ENCODE peak calls at places on chromosomes 13 and 19, in eight cellular contexts. One of them, this sample, is unnamed.

GRCh38 chr13:64912141-64912540 is 2318.0 kb downstream of the PCDH9 start:
- DNase-seq in amniotic stem cell: peak; percentile 13
- DNase-seq in NCI-H1105: no peak
- DNase-seq in stimulated activated CD4-positive, alpha-beta T cell treated with anti-CD3 and anti-CD28 coated beads, Interleukin-1b, Interleukin-23, amount 100 ng/mL, for 1 hour: no peak
- DNase-seq in M059J: peak; percentile 9
- DNase-seq in MG63: no peak
- DNase-seq in A549: peak; percentile 48
- DNase-seq in heart right ventricle: no peak
- DNase-seq in this sample: peak; percentile 5

GRCh38 chr13:51177188-51177587 is 45.0 kb upstream of the FAM124A start:
- DNase-seq in amniotic stem cell: no peak
- DNase-seq in NCI-H1105: no peak
- DNase-seq in stimulated activated CD4-positive, alpha-beta T cell treated with anti-CD3 and anti-CD28 coated beads, Interleukin-1b, Interleukin-23, amount 100 ng/mL, for 1 hour: no peak
- DNase-seq in M059J: no peak
- DNase-seq in MG63: no peak
- DNase-seq in A549: no peak
- DNase-seq in heart right ventricle: no peak
- DNase-seq in this sample: no peak

GRCh38 chr19:47032171-47032811 is 12.7 kb downstream of the NPAS1 start:
- DNase-seq in amniotic stem cell: no peak
- DNase-seq in NCI-H1105: peak; percentile 54
- DNase-seq in stimulated activated CD4-positive, alpha-beta T cell treated with anti-CD3 and anti-CD28 coated beads, Interleukin-1b, Interleukin-23, amount 100 ng/mL, for 1 hour: no peak
- DNase-seq in M059J: peak; percentile 42
- DNase-seq in MG63: peak; percentile 35
- DNase-seq in A549: peak; percentile 67
- DNase-seq in heart right ventricle: peak; percentile 48
- DNase-seq in this sample: no peak

GRCh38 chr13:29771247-29771646 is 79.2 kb downstream of the UBL3 start:
- DNase-seq in amniotic stem cell: peak; percentile 31
- DNase-seq in NCI-H1105: no peak
- DNase-seq in stimulated activated CD4-positive, alpha-beta T cell treated with anti-CD3 and anti-CD28 coated beads, Interleukin-1b, Interleukin-23, amount 100 ng/mL, for 1 hour: no peak
- DNase-seq in M059J: peak; percentile 22
- DNase-seq in MG63: no peak
- DNase-seq in A549: peak; percentile 36
- DNase-seq in heart right ventricle: no peak
- DNase-seq in this sample: peak; percentile 27

GRCh38 chr19:44738603-44739585 is 9.6 kb upstream of the BCL3 start:
- DNase-seq in amniotic stem cell: no peak
- DNase-seq in NCI-H1105: no peak
- DNase-seq in stimulated activated CD4-positive, alpha-beta T cell treated with anti-CD3 and anti-CD28 coated beads, Interleukin-1b, Interleukin-23, amount 100 ng/mL, for 1 hour: no peak
- DNase-seq in M059J: peak; percentile 67
- DNase-seq in MG63: peak; percentile 93
- DNase-seq in A549: peak; percentile 96
- DNase-seq in heart right ventricle: no peak
- DNase-seq in this sample: no peak

GRCh38 chr19:18493440-18494266 is 28.2 kb downstream of the ELL start:
- DNase-seq in amniotic stem cell: no peak
- DNase-seq in NCI-H1105: no peak
- DNase-seq in stimulated activated CD4-positive, alpha-beta T cell treated with anti-CD3 and anti-CD28 coated beads, Interleukin-1b, Interleukin-23, amount 100 ng/mL, for 1 hour: no peak
- DNase-seq in M059J: no peak
- DNase-seq in MG63: no peak
- DNase-seq in A549: no peak
- DNase-seq in heart right ventricle: no peak
- DNase-seq in this sample: no peak

GRCh38 chr13:39600766-39601165 is 2.2 kb downstream of the LHFPL6 start:
- DNase-seq in amniotic stem cell: no peak
- DNase-seq in NCI-H1105: no peak
- DNase-seq in stimulated activated CD4-positive, alpha-beta T cell treated with anti-CD3 and anti-CD28 coated beads, Interleukin-1b, Interleukin-23, amount 100 ng/mL, for 1 hour: no peak
- DNase-seq in M059J: peak; percentile 35
- DNase-seq in MG63: no peak
- DNase-seq in A549: peak; percentile 2
- DNase-seq in heart right ventricle: peak; percentile 49
- DNase-seq in this sample: no peak

GRCh38 chr13:74570834-74571233 is 436.6 kb upstream of the KLF12 start:
- DNase-seq in amniotic stem cell: no peak
- DNase-seq in NCI-H1105: no peak
- DNase-seq in stimulated activated CD4-positive, alpha-beta T cell treated with anti-CD3 and anti-CD28 coated beads, Interleukin-1b, Interleukin-23, amount 100 ng/mL, for 1 hour: no peak
- DNase-seq in M059J: no peak
- DNase-seq in MG63: peak; percentile 25
- DNase-seq in A549: no peak
- DNase-seq in heart right ventricle: no peak
- DNase-seq in this sample: no peak

GRCh38 chr19:1253514-1254080 is 5.2 kb downstream of the MIDN start:
- DNase-seq in amniotic stem cell: peak; percentile 54
- DNase-seq in NCI-H1105: no peak
- DNase-seq in stimulated activated CD4-positive, alpha-beta T cell treated with anti-CD3 and anti-CD28 coated beads, Interleukin-1b, Interleukin-23, amount 100 ng/mL, for 1 hour: no peak
- DNase-seq in M059J: no peak
- DNase-seq in MG63: no peak
- DNase-seq in A549: peak; percentile 79
- DNase-seq in heart right ventricle: no peak
- DNase-seq in this sample: no peak

GRCh38 chr19:3482507-3483225 is 575 bp downstream of the SMIM44 start:
- DNase-seq in amniotic stem cell: no peak
- DNase-seq in NCI-H1105: no peak
- DNase-seq in stimulated activated CD4-positive, alpha-beta T cell treated with anti-CD3 and anti-CD28 coated beads, Interleukin-1b, Interleukin-23, amount 100 ng/mL, for 1 hour: no peak
- DNase-seq in M059J: no peak
- DNase-seq in MG63: no peak
- DNase-seq in A549: no peak
- DNase-seq in heart right ventricle: no peak
- DNase-seq in this sample: no peak

GRCh38 chr19:10672529-10673150 is 18.5 kb downstream of the ILF3 start:
- DNase-seq in amniotic stem cell: no peak
- DNase-seq in NCI-H1105: no peak
- DNase-seq in stimulated activated CD4-positive, alpha-beta T cell treated with anti-CD3 and anti-CD28 coated beads, Interleukin-1b, Interleukin-23, amount 100 ng/mL, for 1 hour: no peak
- DNase-seq in M059J: no peak
- DNase-seq in MG63: no peak
- DNase-seq in A549: no peak
- DNase-seq in heart right ventricle: no peak
- DNase-seq in this sample: no peak

GRCh38 chr13:32039056-32039455 is 7.5 kb downstream of the FRY start:
- DNase-seq in amniotic stem cell: no peak
- DNase-seq in NCI-H1105: no peak
- DNase-seq in stimulated activated CD4-positive, alpha-beta T cell treated with anti-CD3 and anti-CD28 coated beads, Interleukin-1b, Interleukin-23, amount 100 ng/mL, for 1 hour: no peak
- DNase-seq in M059J: no peak
- DNase-seq in MG63: no peak
- DNase-seq in A549: no peak
- DNase-seq in heart right ventricle: no peak
- DNase-seq in this sample: no peak

GRCh38 chr19:51016798-51017683 is 2.5 kb downstream of the KLK10 start:
- DNase-seq in amniotic stem cell: no peak
- DNase-seq in NCI-H1105: peak; percentile 41
- DNase-seq in stimulated activated CD4-positive, alpha-beta T cell treated with anti-CD3 and anti-CD28 coated beads, Interleukin-1b, Interleukin-23, amount 100 ng/mL, for 1 hour: peak; percentile 7
- DNase-seq in M059J: peak; percentile 34
- DNase-seq in MG63: peak; percentile 76
- DNase-seq in A549: peak; percentile 87
- DNase-seq in heart right ventricle: peak; percentile 68
- DNase-seq in this sample: no peak

GRCh38 chr13:53123536-53123935 is 94.9 kb downstream of the OLFM4 start:
- DNase-seq in amniotic stem cell: no peak
- DNase-seq in NCI-H1105: no peak
- DNase-seq in stimulated activated CD4-positive, alpha-beta T cell treated with anti-CD3 and anti-CD28 coated beads, Interleukin-1b, Interleukin-23, amount 100 ng/mL, for 1 hour: no peak
- DNase-seq in M059J: no peak
- DNase-seq in MG63: no peak
- DNase-seq in A549: no peak
- DNase-seq in heart right ventricle: no peak
- DNase-seq in this sample: no peak

GRCh38 chr13:89205856-89206255 is 1534.7 kb downstream of the SLITRK5 start:
- DNase-seq in amniotic stem cell: no peak
- DNase-seq in NCI-H1105: no peak
- DNase-seq in stimulated activated CD4-positive, alpha-beta T cell treated with anti-CD3 and anti-CD28 coated beads, Interleukin-1b, Interleukin-23, amount 100 ng/mL, for 1 hour: no peak
- DNase-seq in M059J: no peak
- DNase-seq in MG63: no peak
- DNase-seq in A549: no peak
- DNase-seq in heart right ventricle: no peak
- DNase-seq in this sample: no peak

GRCh38 chr13:75279834-75280369 is 202.1 kb downstream of the TBC1D4 start:
- DNase-seq in amniotic stem cell: no peak
- DNase-seq in NCI-H1105: no peak
- DNase-seq in stimulated activated CD4-positive, alpha-beta T cell treated with anti-CD3 and anti-CD28 coated beads, Interleukin-1b, Interleukin-23, amount 100 ng/mL, for 1 hour: no peak
- DNase-seq in M059J: no peak
- DNase-seq in MG63: no peak
- DNase-seq in A549: no peak
- DNase-seq in heart right ventricle: no peak
- DNase-seq in this sample: no peak

GRCh38 chr13:49867834-49868233 is 68.3 kb downstream of the SPRYD7 start:
- DNase-seq in amniotic stem cell: no peak
- DNase-seq in NCI-H1105: no peak
- DNase-seq in stimulated activated CD4-positive, alpha-beta T cell treated with anti-CD3 and anti-CD28 coated beads, Interleukin-1b, Interleukin-23, amount 100 ng/mL, for 1 hour: no peak
- DNase-seq in M059J: no peak
- DNase-seq in MG63: no peak
- DNase-seq in A549: no peak
- DNase-seq in heart right ventricle: no peak
- DNase-seq in this sample: no peak

GRCh38 chr19:5138606-5139594 is 170.0 kb downstream of the KDM4B start:
- DNase-seq in amniotic stem cell: peak; percentile 33
- DNase-seq in NCI-H1105: no peak
- DNase-seq in stimulated activated CD4-positive, alpha-beta T cell treated with anti-CD3 and anti-CD28 coated beads, Interleukin-1b, Interleukin-23, amount 100 ng/mL, for 1 hour: no peak
- DNase-seq in M059J: peak; percentile 93
- DNase-seq in MG63: no peak
- DNase-seq in A549: no peak
- DNase-seq in heart right ventricle: peak; percentile 57
- DNase-seq in this sample: peak; percentile 95

GRCh38 chr19:21856751-21857150 is 20.8 kb upstream of the ZNF43 start:
- DNase-seq in amniotic stem cell: no peak
- DNase-seq in NCI-H1105: no peak
- DNase-seq in stimulated activated CD4-positive, alpha-beta T cell treated with anti-CD3 and anti-CD28 coated beads, Interleukin-1b, Interleukin-23, amount 100 ng/mL, for 1 hour: no peak
- DNase-seq in M059J: no peak
- DNase-seq in MG63: no peak
- DNase-seq in A549: no peak
- DNase-seq in heart right ventricle: no peak
- DNase-seq in this sample: no peak

GRCh38 chr19:46515879-46516350 is 20.2 kb upstream of the PNMA8B start:
- DNase-seq in amniotic stem cell: no peak
- DNase-seq in NCI-H1105: no peak
- DNase-seq in stimulated activated CD4-positive, alpha-beta T cell treated with anti-CD3 and anti-CD28 coated beads, Interleukin-1b, Interleukin-23, amount 100 ng/mL, for 1 hour: no peak
- DNase-seq in M059J: peak; percentile 51
- DNase-seq in MG63: peak; percentile 33
- DNase-seq in A549: peak; percentile 71
- DNase-seq in heart right ventricle: no peak
- DNase-seq in this sample: peak; percentile 33

GRCh38 chr19:45138303-45138751 is 22.5 kb downstream of the NKPD1 start:
- DNase-seq in amniotic stem cell: no peak
- DNase-seq in NCI-H1105: no peak
- DNase-seq in stimulated activated CD4-positive, alpha-beta T cell treated with anti-CD3 and anti-CD28 coated beads, Interleukin-1b, Interleukin-23, amount 100 ng/mL, for 1 hour: no peak
- DNase-seq in M059J: no peak
- DNase-seq in MG63: no peak
- DNase-seq in A549: no peak
- DNase-seq in heart right ventricle: no peak
- DNase-seq in this sample: no peak

GRCh38 chr13:72651196-72651595 is 76.2 kb downstream of the MZT1 start:
- DNase-seq in amniotic stem cell: no peak
- DNase-seq in NCI-H1105: peak; percentile 3
- DNase-seq in stimulated activated CD4-positive, alpha-beta T cell treated with anti-CD3 and anti-CD28 coated beads, Interleukin-1b, Interleukin-23, amount 100 ng/mL, for 1 hour: no peak
- DNase-seq in M059J: no peak
- DNase-seq in MG63: no peak
- DNase-seq in A549: no peak
- DNase-seq in heart right ventricle: no peak
- DNase-seq in this sample: no peak

GRCh38 chr19:38527466-38528136 is 90.2 kb downstream of the MAP4K1 start:
- DNase-seq in amniotic stem cell: no peak
- DNase-seq in NCI-H1105: no peak
- DNase-seq in stimulated activated CD4-positive, alpha-beta T cell treated with anti-CD3 and anti-CD28 coated beads, Interleukin-1b, Interleukin-23, amount 100 ng/mL, for 1 hour: no peak
- DNase-seq in M059J: no peak
- DNase-seq in MG63: no peak
- DNase-seq in A549: peak; percentile 55
- DNase-seq in heart right ventricle: no peak
- DNase-seq in this sample: no peak

GRCh38 chr13:27493981-27494380 is 43.6 kb upstream of the MTIF3 start:
- DNase-seq in amniotic stem cell: no peak
- DNase-seq in NCI-H1105: no peak
- DNase-seq in stimulated activated CD4-positive, alpha-beta T cell treated with anti-CD3 and anti-CD28 coated beads, Interleukin-1b, Interleukin-23, amount 100 ng/mL, for 1 hour: no peak
- DNase-seq in M059J: no peak
- DNase-seq in MG63: no peak
- DNase-seq in A549: no peak
- DNase-seq in heart right ventricle: no peak
- DNase-seq in this sample: no peak

GRCh38 chr19:43664008-43664407 is 6.0 kb downstream of the PLAUR start:
- DNase-seq in amniotic stem cell: no peak
- DNase-seq in NCI-H1105: no peak
- DNase-seq in stimulated activated CD4-positive, alpha-beta T cell treated with anti-CD3 and anti-CD28 coated beads, Interleukin-1b, Interleukin-23, amount 100 ng/mL, for 1 hour: no peak
- DNase-seq in M059J: no peak
- DNase-seq in MG63: no peak
- DNase-seq in A549: no peak
- DNase-seq in heart right ventricle: no peak
- DNase-seq in this sample: no peak

GRCh38 chr13:110103026-110103425 is 203.9 kb downstream of the COL4A1 start:
- DNase-seq in amniotic stem cell: no peak
- DNase-seq in NCI-H1105: no peak
- DNase-seq in stimulated activated CD4-positive, alpha-beta T cell treated with anti-CD3 and anti-CD28 coated beads, Interleukin-1b, Interleukin-23, amount 100 ng/mL, for 1 hour: no peak
- DNase-seq in M059J: no peak
- DNase-seq in MG63: no peak
- DNase-seq in A549: no peak
- DNase-seq in heart right ventricle: no peak
- DNase-seq in this sample: no peak

GRCh38 chr13:25753976-25754375 is 297.8 kb downstream of the SHISA2 start:
- DNase-seq in amniotic stem cell: no peak
- DNase-seq in NCI-H1105: no peak
- DNase-seq in stimulated activated CD4-positive, alpha-beta T cell treated with anti-CD3 and anti-CD28 coated beads, Interleukin-1b, Interleukin-23, amount 100 ng/mL, for 1 hour: no peak
- DNase-seq in M059J: no peak
- DNase-seq in MG63: no peak
- DNase-seq in A549: no peak
- DNase-seq in heart right ventricle: no peak
- DNase-seq in this sample: no peak

GRCh38 chr13:61770697-61771096 is 355.0 kb upstream of the PCDH20 start:
- DNase-seq in amniotic stem cell: no peak
- DNase-seq in NCI-H1105: no peak
- DNase-seq in stimulated activated CD4-positive, alpha-beta T cell treated with anti-CD3 and anti-CD28 coated beads, Interleukin-1b, Interleukin-23, amount 100 ng/mL, for 1 hour: no peak
- DNase-seq in M059J: no peak
- DNase-seq in MG63: no peak
- DNase-seq in A549: no peak
- DNase-seq in heart right ventricle: no peak
- DNase-seq in this sample: no peak